ENCODE peak calls at places on chromosome 15, in four cellular contexts. One of them, this sample, is unnamed.

GRCh38 chr15:70494861-70495571 is 268.3 kb downstream of the UACA start:
- DNase-seq in H9: no peak
- DNase-seq in H1: no peak
- DNase-seq in IMR-90: peak; percentile 96
- DNase-seq in this sample: peak; percentile 66

GRCh38 chr15:45268135-45268534 is 16.1 kb downstream of the SLC28A2 start:
- DNase-seq in H1: peak; percentile 50
- DNase-seq in IMR-90: no peak
- DNase-seq in H9: peak; percentile 47
- DNase-seq in this sample: peak; percentile 57

GRCh38 chr15:84926491-84927220 is 42.2 kb downstream of the SLC28A1 start:
- DNase-seq in IMR-90: no peak
- DNase-seq in H9: no peak
- DNase-seq in H1: no peak
- DNase-seq in this sample: no peak

GRCh38 chr15:94671845-94672524 is 440.6 kb downstream of the MCTP2 start:
- DNase-seq in H9: peak; percentile 75
- DNase-seq in IMR-90: peak; percentile 6
- DNase-seq in H1: no peak
- DNase-seq in this sample: peak; percentile 94

GRCh38 chr15:81723758-81724157 is 322.1 kb downstream of the MEX3B start:
- DNase-seq in H1: no peak
- DNase-seq in IMR-90: no peak
- DNase-seq in H9: no peak
- DNase-seq in this sample: no peak

GRCh38 chr15:58562135-58562534 is 130.3 kb downstream of the LIPC start:
- DNase-seq in H9: no peak
- DNase-seq in IMR-90: no peak
- DNase-seq in H1: no peak
- DNase-seq in this sample: no peak

GRCh38 chr15:99435138-99435695 is 130.6 kb upstream of the MEF2A start:
- DNase-seq in H9: no peak
- DNase-seq in H1: peak; percentile 39
- DNase-seq in IMR-90: no peak
- DNase-seq in this sample: no peak

GRCh38 chr15:72916939-72917338 is 133.4 kb upstream of the ADPGK start:
- DNase-seq in IMR-90: no peak
- DNase-seq in H9: no peak
- DNase-seq in H1: no peak
- DNase-seq in this sample: no peak

GRCh38 chr15:73990250-73991005 is 1.7 kb downstream of the STOML1 start:
- DNase-seq in IMR-90: no peak
- DNase-seq in H1: no peak
- DNase-seq in H9: no peak
- DNase-seq in this sample: no peak

DNA sequence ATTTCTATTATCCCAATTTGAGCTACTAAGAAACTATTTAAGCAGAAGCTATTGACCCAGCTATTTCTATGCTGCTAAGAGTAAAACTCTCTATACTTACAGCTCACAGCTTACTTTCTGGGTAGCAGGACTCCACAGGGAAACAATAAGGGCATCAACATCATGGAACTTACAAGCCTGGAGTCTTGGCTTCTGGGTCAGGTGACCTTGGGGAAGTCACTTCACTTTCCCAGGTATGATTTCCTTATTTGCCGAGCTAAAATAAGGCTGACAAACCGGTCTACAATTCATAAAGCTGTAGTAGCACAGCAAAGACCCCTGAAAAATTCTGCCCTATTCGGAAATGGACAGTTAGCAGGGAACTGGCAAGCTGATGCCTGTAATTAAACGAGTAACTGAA is 278.3 kb upstream of the NR2F2 start:
- DNase-seq in IMR-90: no peak
- DNase-seq in H1: no peak
- DNase-seq in H9: no peak
- DNase-seq in this sample: no peak
- H2BK5ac ChIP-seq in IMR-90: no peak overlapping the region
- H2BK5ac ChIP-seq in H1: no peak overlapping the region
- H2BK5ac ChIP-seq in H9: no peak overlapping the region
- H2BK5ac ChIP-seq in this sample: no peak overlapping the region

GRCh38 chr15:37940886-37941285 is 6.4 kb downstream of the TMCO5A start:
- DNase-seq in H1: no peak
- DNase-seq in H9: no peak
- DNase-seq in IMR-90: no peak
- DNase-seq in this sample: peak; percentile 81

DNA sequence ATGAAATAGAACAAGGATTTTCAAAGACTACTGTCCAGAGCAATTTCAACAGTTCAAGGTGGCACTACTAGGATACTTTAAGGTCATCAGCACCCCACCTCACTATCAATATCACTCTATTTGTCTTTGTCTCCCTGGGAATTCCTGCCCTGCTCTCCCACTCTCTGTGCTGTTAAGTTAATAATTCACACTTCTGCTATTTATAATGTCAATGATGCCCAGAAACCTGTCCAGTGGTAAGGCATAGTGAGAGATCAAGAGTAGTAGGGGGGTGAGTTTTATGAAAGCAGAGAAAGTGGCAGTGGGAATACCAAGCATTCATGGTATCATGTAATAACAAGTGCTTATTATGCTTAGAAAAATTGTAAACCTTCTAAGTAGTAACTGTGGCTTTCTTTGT is 7.3 kb downstream of the TMCO5A start:
- DNase-seq in H9: no peak
- DNase-seq in IMR-90: no peak
- DNase-seq in H1: no peak
- DNase-seq in this sample: no peak
- H4K5ac ChIP-seq in H9: no peak overlapping the region
- H4K5ac ChIP-seq in IMR-90: no peak overlapping the region
- H4K5ac ChIP-seq in H1: no peak overlapping the region
- H4K5ac ChIP-seq in this sample: no peak overlapping the region

GRCh38 chr15:67031321-67031720 is 34.1 kb upstream of the SMAD3 start:
- DNase-seq in IMR-90: no peak
- DNase-seq in H1: no peak
- DNase-seq in H9: no peak
- DNase-seq in this sample: no peak

GRCh38 chr15:67030036-67030762 is 35.2 kb upstream of the SMAD3 start:
- DNase-seq in H1: peak; percentile 85
- DNase-seq in H9: peak; percentile 86
- DNase-seq in IMR-90: no peak
- DNase-seq in this sample: peak; percentile 77

GRCh38 chr15:67032608-67033007 is 32.8 kb upstream of the SMAD3 start:
- DNase-seq in H9: no peak
- DNase-seq in H1: no peak
- DNase-seq in IMR-90: no peak
- DNase-seq in this sample: no peak

GRCh38 chr15:67033521-67033920 is 31.9 kb upstream of the SMAD3 start:
- DNase-seq in H9: peak; percentile 52
- DNase-seq in IMR-90: no peak
- DNase-seq in H1: peak; percentile 59
- DNase-seq in this sample: no peak

DNA sequence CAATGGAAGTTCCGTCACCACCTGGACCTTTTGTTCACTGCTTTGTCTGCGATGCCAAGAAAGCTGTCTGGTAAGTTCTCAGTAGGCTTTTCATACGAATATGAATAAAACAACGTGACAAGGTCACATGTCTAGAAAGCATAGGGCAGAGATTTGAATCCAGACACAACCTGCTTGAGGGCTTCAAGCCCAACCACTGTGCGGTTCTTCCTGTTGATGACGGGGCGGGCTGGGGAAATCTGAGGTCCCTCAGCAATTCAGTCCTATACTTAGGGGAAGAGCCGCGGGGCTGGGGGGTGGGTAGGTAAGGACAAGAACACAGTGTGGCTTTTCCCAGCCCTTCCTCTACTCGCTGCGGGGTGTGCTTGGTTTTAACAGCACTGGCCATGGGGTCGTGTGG is 32.4 kb upstream of the SMAD3 start:
- DNase-seq in H1: no peak
- DNase-seq in IMR-90: no peak
- DNase-seq in H9: peak; percentile 50
- DNase-seq in this sample: peak; percentile 67
- H4K8ac ChIP-seq in H1: peak overlapping the region; percentile 72
- H4K8ac ChIP-seq in IMR-90: no peak overlapping the region
- H4K8ac ChIP-seq in H9: no peak overlapping the region
- H4K8ac ChIP-seq in this sample: no peak overlapping the region

GRCh38 chr15:38696120-38696727 is 131.6 kb upstream of the RASGRP1 start:
- DNase-seq in IMR-90: peak; percentile 63
- DNase-seq in H9: no peak
- DNase-seq in H1: no peak
- DNase-seq in this sample: no peak
- H2BK5ac ChIP-seq in IMR-90: no peak overlapping the region
- H2BK5ac ChIP-seq in H9: no peak overlapping the region
- H2BK5ac ChIP-seq in H1: no peak overlapping the region
- H2BK5ac ChIP-seq in this sample: no peak overlapping the region

DNA sequence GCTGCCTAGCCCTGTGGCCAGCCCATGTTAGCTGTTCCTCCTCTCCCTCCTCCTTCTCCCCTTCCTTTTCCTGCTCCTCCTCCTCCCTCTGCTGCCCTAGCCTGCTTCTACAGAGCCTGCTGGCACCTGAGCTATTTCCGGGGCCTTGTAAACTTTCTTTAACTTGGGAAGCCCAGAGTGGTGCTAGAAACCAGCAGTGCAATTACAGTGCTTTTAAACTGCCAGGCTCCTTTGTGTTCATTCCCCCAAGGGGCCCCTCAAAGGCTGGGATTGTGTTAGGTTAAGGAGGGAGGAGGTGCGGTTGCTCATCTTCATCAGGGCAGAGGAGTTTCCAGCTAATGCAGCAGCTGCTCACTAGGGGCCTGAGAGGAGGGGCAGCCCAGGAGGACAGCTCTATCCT is 70.8 kb downstream of the MRPL46 start:
- DNase-seq in H1: no peak
- DNase-seq in IMR-90: no peak
- DNase-seq in H9: no peak
- DNase-seq in this sample: no peak
- H4K5ac ChIP-seq in H1: no peak overlapping the region
- H4K5ac ChIP-seq in IMR-90: no peak overlapping the region
- H4K5ac ChIP-seq in H9: no peak overlapping the region
- H4K5ac ChIP-seq in this sample: no peak overlapping the region

DNA sequence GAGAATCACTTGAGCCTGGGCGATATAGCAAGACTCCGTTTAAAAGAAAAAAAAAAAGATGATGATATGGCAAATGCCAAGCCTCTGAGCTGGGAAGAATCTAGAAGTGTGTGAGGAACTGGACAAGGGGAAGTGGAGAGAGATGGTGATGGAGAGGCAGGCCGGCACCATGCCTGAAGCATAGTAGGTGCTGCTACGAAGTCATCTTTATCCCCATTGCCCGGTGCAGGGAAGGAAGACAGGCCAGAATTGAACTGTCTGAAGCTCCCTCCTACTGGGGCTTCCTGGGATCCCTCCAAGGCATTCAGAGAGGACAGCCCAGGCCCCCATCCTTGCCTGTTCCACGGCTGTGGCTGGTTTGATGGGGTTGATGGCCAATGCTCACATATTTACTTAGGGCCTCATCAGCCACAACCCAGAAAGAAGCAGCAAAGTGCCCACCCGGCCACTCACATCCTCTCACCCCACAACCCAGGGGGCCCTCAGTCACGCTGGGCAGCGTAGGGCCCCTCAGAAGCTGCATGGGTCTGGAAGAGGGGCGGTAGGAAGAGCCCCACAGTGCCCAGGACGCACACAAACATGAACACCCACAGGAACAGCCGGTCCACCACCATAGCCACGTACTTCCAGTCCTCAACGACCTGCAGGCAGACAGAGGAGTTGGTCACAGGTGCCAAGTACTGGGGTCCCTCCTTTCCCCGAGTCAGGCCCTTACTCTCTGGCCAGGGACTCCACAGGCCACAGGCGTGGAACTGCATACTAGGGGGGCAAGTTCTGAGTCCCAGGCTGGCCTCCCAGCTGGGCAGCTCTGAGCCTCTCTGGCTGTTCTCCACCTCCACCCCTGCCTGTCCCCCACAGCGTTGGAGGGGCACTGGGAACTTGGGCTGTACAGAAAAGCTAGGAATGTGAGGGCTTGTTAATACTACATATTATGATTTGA is 4.1 kb upstream of the CHRNA3 start:
- DNase-seq in H9: no peak
- DNase-seq in IMR-90: no peak
- DNase-seq in H1: no peak
- DNase-seq in this sample: no peak
- H4K8ac ChIP-seq in H9: no peak overlapping the region
- H4K8ac ChIP-seq in IMR-90: no peak overlapping the region
- H4K8ac ChIP-seq in H1: no peak overlapping the region
- H4K8ac ChIP-seq in this sample: no peak overlapping the region

GRCh38 chr15:63089260-63090043 is 32.2 kb upstream of the LACTB start:
- DNase-seq in H1: no peak
- DNase-seq in IMR-90: peak; percentile 97
- DNase-seq in H9: peak; percentile 86
- DNase-seq in this sample: peak; percentile 87
- H2BK5ac ChIP-seq in H1: peak overlapping the region; percentile 53
- H2BK5ac ChIP-seq in IMR-90: peak overlapping the region; percentile 91
- H2BK5ac ChIP-seq in H9: no peak overlapping the region
- H2BK5ac ChIP-seq in this sample: no peak overlapping the region

This sample was measured in mesendoderm.